ENCODE peak calls at places on chromosomes 11 and 22, in four cellular contexts. G is stimulated activated naive CD8-positive, alpha-beta T cell treated with anti-CD3 and anti-CD28 coated beads, Interleukin-15, amount 100 ng/mL, for 72 hours; K is adipocyte; U is nucleus accumbens. W is an unnamed sample.

GRCh38 chr22:43101306-43101705 is 9.2 kb upstream of the BIK start:
- DNase-seq in U (no peak), K (no peak), G (no peak), W (no peak)

GRCh38 chr11:9787260-9787659 is 123.4 kb downstream of the SWAP70 start:
- DNase-seq in K (no peak), G (no peak), U (no peak), W (no peak)

GRCh38 chr22:37496651-37497599 is 10.7 kb upstream of the MFNG start:
- DNase-seq in K (peak), U (no peak), G (no peak), W (peak)

GRCh38 chr11:86737752-86738151 is 62.6 kb upstream of the PRSS23 start:
- DNase-seq in G (no peak), U (no peak), K (peak), W (no peak)

GRCh38 chr11:119419246-119419645 is 3.7 kb downstream of the THY1 start:
- DNase-seq in G (no peak), K (no peak), U (no peak), W (no peak)

GRCh38 chr22:23281053-23281405 is 100.7 kb downstream of the BCR start:
- DNase-seq in U (no peak), G (no peak), K (no peak), W (no peak)

GRCh38 chr22:19875061-19875530 is 20.4 kb upstream of the GNB1L start:
- DNase-seq in U (no peak), G (no peak), K (no peak), W (no peak)

GRCh38 chr22:44205713-44206645 is 25.3 kb downstream of the PARVG start:
- DNase-seq in K (no peak), U (no peak), G (no peak), W (no peak)

GRCh38 chr11:7892059-7892699 is 38.9 kb downstream of the OR10A6 start:
- DNase-seq in U (no peak), K (peak), G (no peak), W (peak)

GRCh38 chr22:39748877-39749276 is 144.7 kb downstream of the ENTHD1 start:
- DNase-seq in K (peak), U (no peak), G (no peak), W (peak)

GRCh38 chr11:74815966-74816365 is 67.3 kb downstream of the RNF169 start:
- DNase-seq in G (no peak), K (no peak), U (no peak), W (no peak)

GRCh38 chr11:68798221-68798813 is 43.4 kb downstream of the CPT1A start:
- DNase-seq in U (no peak), G (peak), K (peak), W (peak)

GRCh38 chr11:60913793-60914619 is at the start of gene TMEM109:
- DNase-seq in U (peak), G (peak), K (peak), W (peak)

W was measured in AG08396.